ENCODE peak calls at places on chromosome 11, in nine cellular contexts. One of them, this sample, is unnamed.

GRCh38 chr11:121449123-121449522 is 3.0 kb upstream of the SORL1 start:
- DNase-seq in NCI-H82: no peak
- DNase-seq in activated CD4-positive, CD25-positive, alpha-beta regulatory T cell: no peak
- DNase-seq in activated CD4-positive, alpha-beta T cell treated with anti-CD3 and anti-CD28 coated beads, Interleukin-2, amount 50 U/mL, for 24 hours: no peak
- DNase-seq in HTR-8/SVneo: no peak
- DNase-seq in naive B cell: no peak
- DNase-seq in left lobe of liver: no peak
- DNase-seq in GM04504: no peak
- DNase-seq in right cardiac atrium: no peak
- DNase-seq in this sample: no peak

GRCh38 chr11:65606876-65607613 is 7.0 kb downstream of the MAP3K11 start:
- DNase-seq in naive B cell: no peak
- DNase-seq in left lobe of liver: no peak
- DNase-seq in activated CD4-positive, CD25-positive, alpha-beta regulatory T cell: no peak
- DNase-seq in activated CD4-positive, alpha-beta T cell treated with anti-CD3 and anti-CD28 coated beads, Interleukin-2, amount 50 U/mL, for 24 hours: no peak
- DNase-seq in GM04504: peak
- DNase-seq in right cardiac atrium: peak
- DNase-seq in HTR-8/SVneo: no peak
- DNase-seq in NCI-H82: peak
- DNase-seq in this sample: peak

GRCh38 chr11:41784513-41785335 is 325.3 kb upstream of the LRRC4C start:
- DNase-seq in GM04504: no peak
- DNase-seq in naive B cell: no peak
- DNase-seq in HTR-8/SVneo: no peak
- DNase-seq in activated CD4-positive, alpha-beta T cell treated with anti-CD3 and anti-CD28 coated beads, Interleukin-2, amount 50 U/mL, for 24 hours: no peak
- DNase-seq in NCI-H82: no peak
- DNase-seq in activated CD4-positive, CD25-positive, alpha-beta regulatory T cell: no peak
- DNase-seq in left lobe of liver: no peak
- DNase-seq in right cardiac atrium: no peak
- DNase-seq in this sample: no peak

GRCh38 chr11:82747471-82747870 is 13.8 kb upstream of the FAM181B start:
- DNase-seq in naive B cell: no peak
- DNase-seq in GM04504: no peak
- DNase-seq in activated CD4-positive, CD25-positive, alpha-beta regulatory T cell: no peak
- DNase-seq in right cardiac atrium: no peak
- DNase-seq in NCI-H82: no peak
- DNase-seq in activated CD4-positive, alpha-beta T cell treated with anti-CD3 and anti-CD28 coated beads, Interleukin-2, amount 50 U/mL, for 24 hours: no peak
- DNase-seq in HTR-8/SVneo: no peak
- DNase-seq in left lobe of liver: no peak
- DNase-seq in this sample: no peak

GRCh38 chr11:64763804-64764611 is 4.2 kb upstream of the PYGM start:
- DNase-seq in naive B cell: peak
- DNase-seq in HTR-8/SVneo: no peak
- DNase-seq in GM04504: no peak
- DNase-seq in left lobe of liver: no peak
- DNase-seq in activated CD4-positive, alpha-beta T cell treated with anti-CD3 and anti-CD28 coated beads, Interleukin-2, amount 50 U/mL, for 24 hours: no peak
- DNase-seq in activated CD4-positive, CD25-positive, alpha-beta regulatory T cell: no peak
- DNase-seq in right cardiac atrium: no peak
- DNase-seq in NCI-H82: no peak
- DNase-seq in this sample: no peak

GRCh38 chr11:78290293-78291176 is 101.8 kb downstream of the USP35 start:
- DNase-seq in right cardiac atrium: no peak
- DNase-seq in activated CD4-positive, alpha-beta T cell treated with anti-CD3 and anti-CD28 coated beads, Interleukin-2, amount 50 U/mL, for 24 hours: no peak
- DNase-seq in GM04504: peak
- DNase-seq in activated CD4-positive, CD25-positive, alpha-beta regulatory T cell: no peak
- DNase-seq in naive B cell: peak
- DNase-seq in HTR-8/SVneo: peak
- DNase-seq in NCI-H82: no peak
- DNase-seq in left lobe of liver: peak
- DNase-seq in this sample: no peak

GRCh38 chr11:108224908-108225786 is 2.3 kb downstream of the ATM start:
- DNase-seq in left lobe of liver: no peak
- DNase-seq in right cardiac atrium: peak
- DNase-seq in activated CD4-positive, alpha-beta T cell treated with anti-CD3 and anti-CD28 coated beads, Interleukin-2, amount 50 U/mL, for 24 hours: no peak
- DNase-seq in naive B cell: peak
- DNase-seq in GM04504: no peak
- DNase-seq in NCI-H82: no peak
- DNase-seq in activated CD4-positive, CD25-positive, alpha-beta regulatory T cell: no peak
- DNase-seq in HTR-8/SVneo: no peak
- DNase-seq in this sample: no peak

GRCh38 chr11:113885897-113886296 is 10.5 kb upstream of the USP28 start:
- DNase-seq in GM04504: no peak
- DNase-seq in left lobe of liver: no peak
- DNase-seq in activated CD4-positive, CD25-positive, alpha-beta regulatory T cell: no peak
- DNase-seq in activated CD4-positive, alpha-beta T cell treated with anti-CD3 and anti-CD28 coated beads, Interleukin-2, amount 50 U/mL, for 24 hours: no peak
- DNase-seq in NCI-H82: no peak
- DNase-seq in naive B cell: no peak
- DNase-seq in right cardiac atrium: no peak
- DNase-seq in HTR-8/SVneo: no peak
- DNase-seq in this sample: no peak

GRCh38 chr11:93718057-93718563 is 23.2 kb downstream of the TAF1D start:
- DNase-seq in right cardiac atrium: no peak
- DNase-seq in NCI-H82: no peak
- DNase-seq in left lobe of liver: no peak
- DNase-seq in naive B cell: peak
- DNase-seq in activated CD4-positive, alpha-beta T cell treated with anti-CD3 and anti-CD28 coated beads, Interleukin-2, amount 50 U/mL, for 24 hours: no peak
- DNase-seq in activated CD4-positive, CD25-positive, alpha-beta regulatory T cell: no peak
- DNase-seq in HTR-8/SVneo: no peak
- DNase-seq in GM04504: no peak
- DNase-seq in this sample: no peak

GRCh38 chr11:120337133-120337895 is 1.1 kb downstream of the ARHGEF12 start:
- DNase-seq in left lobe of liver: peak
- DNase-seq in NCI-H82: peak
- DNase-seq in right cardiac atrium: peak
- DNase-seq in HTR-8/SVneo: no peak
- DNase-seq in activated CD4-positive, alpha-beta T cell treated with anti-CD3 and anti-CD28 coated beads, Interleukin-2, amount 50 U/mL, for 24 hours: no peak
- DNase-seq in naive B cell: peak
- DNase-seq in activated CD4-positive, CD25-positive, alpha-beta regulatory T cell: no peak
- DNase-seq in GM04504: no peak
- DNase-seq in this sample: no peak

GRCh38 chr11:11558826-11559225 is 63.0 kb downstream of the GALNT18 start:
- DNase-seq in NCI-H82: no peak
- DNase-seq in left lobe of liver: no peak
- DNase-seq in activated CD4-positive, alpha-beta T cell treated with anti-CD3 and anti-CD28 coated beads, Interleukin-2, amount 50 U/mL, for 24 hours: no peak
- DNase-seq in naive B cell: no peak
- DNase-seq in HTR-8/SVneo: no peak
- DNase-seq in right cardiac atrium: no peak
- DNase-seq in activated CD4-positive, CD25-positive, alpha-beta regulatory T cell: no peak
- DNase-seq in GM04504: no peak
- DNase-seq in this sample: no peak

GRCh38 chr11:8608646-8609045 is 14.6 kb upstream of the STK33 start:
- DNase-seq in HTR-8/SVneo: no peak
- DNase-seq in naive B cell: no peak
- DNase-seq in activated CD4-positive, CD25-positive, alpha-beta regulatory T cell: no peak
- DNase-seq in right cardiac atrium: no peak
- DNase-seq in left lobe of liver: no peak
- DNase-seq in activated CD4-positive, alpha-beta T cell treated with anti-CD3 and anti-CD28 coated beads, Interleukin-2, amount 50 U/mL, for 24 hours: no peak
- DNase-seq in NCI-H82: no peak
- DNase-seq in GM04504: no peak
- DNase-seq in this sample: no peak